ENCODE peak calls at places on chromosomes 12 and 14, in nine cellular contexts. G is fibroblast of lung; W is amygdala; E is activated CD4-positive, alpha-beta T cell treated with anti-CD3 and anti-CD28 coated beads, Interleukin-2, amount 50 U/mL, for 48 hours; B is psoas muscle; R is NCI-H1092 treated with DMSO at 0.1 percent for 48 hours; F is T-helper 17 cell; O is tibial artery; C is NCI-H1436. A is an unnamed sample.

GRCh38 chr12:43009307-43009706 is 419.8 kb upstream of the PRICKLE1 start:
- DNase-seq in W (no peak), F (no peak), G (peak; percentile 41), B (no peak), R (no peak), O (no peak), E (no peak), C (no peak), A (no peak)

GRCh38 chr14:23568600-23569310 is 1.2 kb upstream of the AP1G2 start:
- DNase-seq in B (no peak), W (no peak), R (no peak), C (peak; percentile 18), F (no peak), G (no peak), E (peak; percentile 33), O (no peak), A (no peak)

GRCh38 chr12:118536306-118536900 is 160.0 kb downstream of the SUDS3 start:
- DNase-seq in R (no peak), G (no peak), C (no peak), W (no peak), F (no peak), B (no peak), E (no peak), O (no peak), A (peak; percentile 17)

GRCh38 chr12:78898416-78898815 is 33.8 kb downstream of the SYT1 start:
- DNase-seq in R (peak; percentile 84), O (no peak), B (no peak), E (no peak), W (no peak), C (peak; percentile 44), G (peak; percentile 78), F (no peak), A (no peak)

GRCh38 chr12:6183689-6184441 is 16.3 kb upstream of the CD9 start:
- DNase-seq in W (no peak), E (no peak), B (no peak), F (no peak), C (no peak), O (no peak), G (peak; percentile 76), R (no peak), A (peak; percentile 79)

GRCh38 chr12:13135336-13136178 is 32.1 kb upstream of the GSG1 start:
- DNase-seq in G (peak; percentile 88), C (no peak), R (no peak), F (no peak), B (peak; percentile 66), O (peak; percentile 80), E (no peak), W (no peak), A (peak; percentile 94)

GRCh38 chr12:104669057-104669770 is 212.5 kb downstream of the CHST11 start:
- DNase-seq in C (peak; percentile 23), W (no peak), G (no peak), F (no peak), O (no peak), E (no peak), B (no peak), R (peak; percentile 45), A (no peak)

GRCh38 chr12:69610729-69611128 is at the start of gene LRRC10:
- DNase-seq in R (no peak), F (no peak), W (no peak), C (no peak), O (no peak), E (no peak), B (no peak), G (no peak), A (no peak)

GRCh38 chr14:78319826-78320635 is 149.9 kb downstream of the NRXN3 start:
- DNase-seq in B (no peak), C (peak; percentile 83), F (no peak), R (peak; percentile 97), E (no peak), G (no peak), W (no peak), O (no peak), A (no peak)

GRCh38 chr14:32571995-32572866 is 243.1 kb downstream of the AKAP6 start:
- DNase-seq in W (no peak), F (no peak), B (no peak), G (no peak), C (no peak), E (no peak), R (no peak), O (no peak), A (no peak)

GRCh38 chr14:100488057-100488456 is 99.2 kb downstream of the BEGAIN start:
- DNase-seq in C (no peak), E (no peak), B (no peak), W (no peak), R (no peak), F (no peak), O (no peak), G (no peak), A (no peak)

GRCh38 chr12:79560165-79560889 is 130.4 kb downstream of the PAWR start:
- DNase-seq in E (no peak), G (no peak), O (no peak), C (no peak), W (no peak), F (no peak), R (no peak), B (no peak), A (no peak)

GRCh38 chr12:108633534-108634224 is at the start of gene SELPLG:
- DNase-seq in B (peak; percentile 55), R (no peak), W (no peak), F (peak; percentile 77), C (no peak), O (peak; percentile 71), G (no peak), E (peak; percentile 86), A (no peak)

GRCh38 chr14:96212896-96213295 is 8.3 kb downstream of the BDKRB2 start:
- DNase-seq in F (no peak), W (no peak), C (no peak), B (no peak), R (no peak), G (no peak), O (no peak), E (no peak), A (no peak)

GRCh38 chr12:47838286-47838931 is 18.7 kb upstream of the HDAC7 start:
- DNase-seq in E (peak; percentile 52), B (no peak), C (peak; percentile 14), O (no peak), G (no peak), F (no peak), R (peak; percentile 16), W (no peak), A (peak; percentile 57)

GRCh38 chr14:49989980-49990379 is 97.1 kb downstream of the ARF6 start:
- DNase-seq in R (no peak), C (no peak), E (no peak), O (no peak), G (no peak), F (no peak), W (no peak), B (no peak), A (no peak)

GRCh38 chr12:51488281-51488680 is 63.6 kb downstream of the SLC4A8 start:
- DNase-seq in W (no peak), E (no peak), C (no peak), B (no peak), O (no peak), G (peak; percentile 34), R (no peak), F (no peak), A (no peak)

GRCh38 chr14:61280092-61280525 is 1.0 kb downstream of the TMEM30B start:
- DNase-seq in W (no peak), G (no peak), R (no peak), C (no peak), E (peak; percentile 55), F (peak; percentile 12), O (peak; percentile 23), B (no peak), A (no peak)

GRCh38 chr14:69941768-69942742 is 62.8 kb downstream of the SMOC1 start:
- DNase-seq in F (no peak), G (no peak), W (no peak), O (no peak), E (no peak), R (no peak), B (no peak), C (no peak), A (no peak)

GRCh38 chr14:68463299-68463698 is 329.6 kb downstream of the ZFP36L1 start:
- DNase-seq in G (no peak), W (no peak), O (no peak), E (no peak), B (no peak), C (no peak), F (no peak), R (no peak), A (no peak)

GRCh38 chr14:86570371-86570770 is 1040.4 kb downstream of the FLRT2 start:
- DNase-seq in O (no peak), C (no peak), E (no peak), B (no peak), W (no peak), G (no peak), R (no peak), F (no peak), A (no peak)

GRCh38 chr12:108448246-108448645 is 66.8 kb upstream of the FICD start:
- DNase-seq in B (no peak), O (no peak), E (no peak), G (no peak), W (no peak), C (no peak), R (no peak), F (no peak), A (no peak)

GRCh38 chr14:98965061-98965460 is 306.9 kb downstream of the BCL11B start:
- DNase-seq in O (no peak), B (no peak), F (no peak), E (no peak), G (no peak), W (no peak), C (no peak), R (no peak), A (no peak)

GRCh38 chr12:72081787-72082186 is 143.1 kb downstream of the TPH2 start:
- DNase-seq in B (no peak), C (no peak), G (no peak), R (peak; percentile 26), F (no peak), E (no peak), W (no peak), O (no peak), A (peak; percentile 1)

GRCh38 chr12:127165567-127166392 is 1101.2 kb upstream of the TMEM132C start:
- DNase-seq in F (peak; percentile 45), O (peak; percentile 62), B (peak; percentile 84), W (no peak), E (peak; percentile 87), R (peak; percentile 81), G (peak; percentile 85), C (peak; percentile 80), A (peak; percentile 82)